ENCODE peak calls at places on chromosomes 6 and 20, in five cellular contexts. One of them, this sample, is unnamed. For H3K27me3, H3K4me1 and H3K9me3, the result is how much of the 10 kb centered on the place peaks cover.

GRCh38 chr6:75481936-75482593 is 11.5 kb downstream of the FILIP1 start:
- DNase-seq in adipocyte: peak
- DNase-seq in uterus: peak
- DNase-seq in adrenal gland: no peak
- DNase-seq in tibial artery: peak
- DNase-seq in this sample: no peak

GRCh38 chr20:62554898-62555641 is 79.3 kb upstream of the GATA5 start:
- DNase-seq in uterus: no peak
- DNase-seq in adrenal gland: no peak
- DNase-seq in tibial artery: no peak
- DNase-seq in adipocyte: no peak
- DNase-seq in this sample: no peak

GRCh38 chr20:15496501-15497039 is 1076.7 kb downstream of the KIF16B start:
- DNase-seq in adrenal gland: no peak
- DNase-seq in adipocyte: no peak
- DNase-seq in tibial artery: no peak
- DNase-seq in uterus: no peak
- DNase-seq in this sample: no peak

GRCh38 chr6:6865601-6866000 is 242.2 kb upstream of the RREB1 start:
- DNase-seq in tibial artery: no peak
- DNase-seq in adrenal gland: no peak
- DNase-seq in adipocyte: no peak
- DNase-seq in uterus: no peak
- DNase-seq in this sample: no peak

GRCh38 chr6:4059115-4059777 is 19.7 kb downstream of the FAM217A start:
- DNase-seq in adrenal gland: no peak
- DNase-seq in tibial artery: no peak
- DNase-seq in adipocyte: peak
- DNase-seq in uterus: no peak
- DNase-seq in this sample: no peak

GRCh38 chr6:79947191-79948173 is at the start of gene ELOVL4:
- DNase-seq in uterus: peak
- DNase-seq in tibial artery: peak
- DNase-seq in adrenal gland: peak
- DNase-seq in adipocyte: peak
- DNase-seq in this sample: no peak

GRCh38 chr6:82273295-82273694 is 25.8 kb upstream of the IBTK start:
- DNase-seq in adipocyte: no peak
- DNase-seq in adrenal gland: no peak
- DNase-seq in uterus: no peak
- DNase-seq in tibial artery: no peak
- DNase-seq in this sample: no peak

GRCh38 chr6:21987501-21987957 is 309.3 kb downstream of the PRL start:
- DNase-seq in adipocyte: peak
- DNase-seq in tibial artery: peak
- DNase-seq in adrenal gland: peak
- DNase-seq in uterus: peak
- DNase-seq in this sample: peak

GRCh38 chr6:87151471-87151785 is 3.9 kb upstream of the ZNF292 start:
- DNase-seq in tibial artery: no peak
- DNase-seq in adrenal gland: no peak
- DNase-seq in adipocyte: no peak
- DNase-seq in uterus: no peak
- DNase-seq in this sample: no peak

GRCh38 chr20:16922834-16923233 is 174.7 kb downstream of the OTOR start:
- DNase-seq in uterus: no peak
- DNase-seq in adrenal gland: no peak
- DNase-seq in adipocyte: peak
- DNase-seq in tibial artery: no peak
- DNase-seq in this sample: no peak

GRCh38 chr6:155078331-155078745 is 83.2 kb downstream of the TIAM2 start:
- DNase-seq in adrenal gland: peak
- DNase-seq in adipocyte: no peak
- DNase-seq in tibial artery: no peak
- DNase-seq in uterus: peak
- DNase-seq in this sample: no peak

GRCh38 chr20:2378893-2379292 is 1.8 kb upstream of the TGM6 start:
- DNase-seq in adrenal gland: no peak
- DNase-seq in adipocyte: no peak
- DNase-seq in uterus: no peak
- DNase-seq in tibial artery: no peak
- DNase-seq in this sample: no peak

GRCh38 chr20:29878777-29879442 is 1378.6 kb upstream of the DEFB115 start:
- DNase-seq in tibial artery: no peak
- DNase-seq in uterus: no peak
- DNase-seq in adrenal gland: no peak
- DNase-seq in adipocyte: no peak
- DNase-seq in this sample: no peak

GRCh38 chr6:133108377-133108776 is 132.8 kb upstream of the EYA4 start:
- DNase-seq in uterus: no peak
- DNase-seq in adipocyte: peak
- DNase-seq in adrenal gland: no peak
- DNase-seq in tibial artery: no peak
- DNase-seq in this sample: no peak

GRCh38 chr20:11394145-11394833 is 523.4 kb upstream of the BTBD3 start:
- DNase-seq in uterus: no peak
- DNase-seq in tibial artery: no peak
- DNase-seq in adrenal gland: no peak
- DNase-seq in adipocyte: peak
- DNase-seq in this sample: no peak

GRCh38 chr20:24469116-24470030 is at the start of gene SYNDIG1:
- DNase-seq in uterus: peak
- DNase-seq in adipocyte: peak
- DNase-seq in adrenal gland: no peak
- DNase-seq in tibial artery: peak
- DNase-seq in this sample: no peak

GRCh38 chr6:15770347-15771143 is 107.7 kb upstream of the DTNBP1 start:
- DNase-seq in adipocyte: peak
- DNase-seq in adrenal gland: peak
- DNase-seq in tibial artery: no peak
- DNase-seq in uterus: no peak
- DNase-seq in this sample: no peak

GRCh38 chr6:17349437-17349836 is 44.0 kb upstream of the CAP2 start:
- DNase-seq in adrenal gland: no peak
- DNase-seq in uterus: no peak
- DNase-seq in tibial artery: no peak
- DNase-seq in adipocyte: peak
- DNase-seq in this sample: no peak

GRCh38 chr6:46234156-46234556 is 63.4 kb upstream of the ENPP5 start:
- DNase-seq in adipocyte: no peak
- DNase-seq in tibial artery: peak
- DNase-seq in adrenal gland: no peak
- DNase-seq in uterus: no peak
- DNase-seq in this sample: no peak

GRCh38 chr6:159062564-159062945 is 17.8 kb upstream of the TAGAP start:
- DNase-seq in tibial artery: no peak
- DNase-seq in adipocyte: no peak
- DNase-seq in adrenal gland: no peak
- DNase-seq in uterus: no peak
- DNase-seq in this sample: no peak

GRCh38 chr6:32298632-32299336 is 72.9 kb downstream of the TSBP1 start:
- DNase-seq in adipocyte: peak
- DNase-seq in uterus: no peak
- DNase-seq in adrenal gland: no peak
- DNase-seq in tibial artery: no peak
- DNase-seq in this sample: no peak

GRCh38 chr6:100446115-100446921 is 18.4 kb downstream of the SIM1 start:
- DNase-seq in uterus: no peak
- DNase-seq in adipocyte: no peak
- DNase-seq in tibial artery: no peak
- DNase-seq in adrenal gland: no peak
- DNase-seq in this sample: no peak

GRCh38 chr6:34115396-34116314 is 30.2 kb downstream of the GRM4 start:
- DNase-seq in uterus: no peak
- DNase-seq in tibial artery: no peak
- DNase-seq in adipocyte: peak
- DNase-seq in adrenal gland: no peak
- DNase-seq in this sample: no peak

GRCh38 chr20:25252686-25253421 is 5.0 kb downstream of the PYGB start:
- DNase-seq in adipocyte: no peak
- DNase-seq in tibial artery: no peak
- DNase-seq in adrenal gland: no peak
- DNase-seq in uterus: no peak
- DNase-seq in this sample: no peak

GRCh38 chr6:15843764-15844163 is 180.9 kb upstream of the DTNBP1 start:
- DNase-seq in tibial artery: no peak
- DNase-seq in adipocyte: no peak
- DNase-seq in adrenal gland: no peak
- DNase-seq in uterus: no peak
- DNase-seq in this sample: no peak

GRCh38 chr6:99761701-99762100 is 155.1 kb downstream of the PRDM13 start:
- DNase-seq in adipocyte: no peak
- DNase-seq in tibial artery: no peak
- DNase-seq in uterus: no peak
- DNase-seq in adrenal gland: no peak
- DNase-seq in this sample: no peak

GRCh38 chr6:42968783-42969182 is 8.2 kb downstream of the GNMT start:
- DNase-seq in adipocyte: no peak
- DNase-seq in uterus: no peak
- DNase-seq in adrenal gland: no peak
- DNase-seq in tibial artery: no peak
- DNase-seq in this sample: no peak
- H3K27me3 ChIP-seq in adipocyte: under half
- H3K27me3 ChIP-seq in uterus: under half
- H3K27me3 ChIP-seq in adrenal gland: under half
- H3K27me3 ChIP-seq in tibial artery: under half
- H3K27me3 ChIP-seq in this sample: under half

DNA sequence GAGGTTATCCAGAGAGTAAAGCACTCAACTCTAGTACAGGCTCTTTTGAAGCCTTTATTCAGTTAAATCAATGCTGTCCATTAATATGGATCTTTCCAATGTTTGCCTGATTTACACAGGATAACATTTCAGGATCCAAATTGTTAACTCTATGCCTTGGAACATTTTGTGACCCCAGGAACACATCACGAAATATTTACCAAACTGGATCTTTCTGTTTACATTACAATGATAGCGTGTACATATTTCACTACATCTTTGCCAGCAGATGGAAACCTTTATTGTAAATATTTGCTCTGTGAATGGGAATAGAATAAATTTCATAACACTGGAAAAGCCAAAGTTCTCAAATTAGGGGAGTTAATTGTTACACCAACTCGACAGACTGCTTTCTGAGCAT is 23.5 kb downstream of the BPIFA2 start:
- DNase-seq in tibial artery: no peak
- DNase-seq in uterus: no peak
- DNase-seq in adrenal gland: no peak
- DNase-seq in adipocyte: no peak
- DNase-seq in this sample: no peak
- H3K4me1 ChIP-seq in tibial artery: under half
- H3K4me1 ChIP-seq in uterus: under half
- H3K4me1 ChIP-seq in adrenal gland: under half
- H3K4me1 ChIP-seq in adipocyte: under half
- H3K4me1 ChIP-seq in this sample: under half

GRCh38 chr6:167394330-167394729 is 69.4 kb downstream of the TTLL2 start:
- DNase-seq in adipocyte: no peak
- DNase-seq in uterus: no peak
- DNase-seq in tibial artery: no peak
- DNase-seq in adrenal gland: no peak
- DNase-seq in this sample: no peak
- H3K9me3 ChIP-seq in adipocyte: under half
- H3K9me3 ChIP-seq in uterus: under half
- H3K9me3 ChIP-seq in tibial artery: under half
- H3K9me3 ChIP-seq in adrenal gland: under half
- H3K9me3 ChIP-seq in this sample: under half

GRCh38 chr6:170296423-170296745 is 5.5 kb upstream of the DLL1 start:
- DNase-seq in adrenal gland: no peak
- DNase-seq in tibial artery: no peak
- DNase-seq in adipocyte: no peak
- DNase-seq in uterus: no peak
- DNase-seq in this sample: no peak

GRCh38 chr6:170297577-170298330 is 6.9 kb upstream of the DLL1 start:
- DNase-seq in tibial artery: no peak
- DNase-seq in adrenal gland: no peak
- DNase-seq in uterus: no peak
- DNase-seq in adipocyte: no peak
- DNase-seq in this sample: no peak

GRCh38 chr6:170298688-170299087 is 7.8 kb upstream of the DLL1 start:
- DNase-seq in uterus: no peak
- DNase-seq in adrenal gland: no peak
- DNase-seq in adipocyte: no peak
- DNase-seq in tibial artery: no peak
- DNase-seq in this sample: no peak

GRCh38 chr6:170295519-170296422 is 4.9 kb upstream of the DLL1 start:
- DNase-seq in tibial artery: no peak
- DNase-seq in adrenal gland: no peak
- DNase-seq in uterus: no peak
- DNase-seq in adipocyte: peak
- DNase-seq in this sample: no peak

GRCh38 chr6:170296746-170297576 is 6.1 kb upstream of the DLL1 start:
- DNase-seq in tibial artery: no peak
- DNase-seq in uterus: no peak
- DNase-seq in adrenal gland: no peak
- DNase-seq in adipocyte: no peak
- DNase-seq in this sample: no peak
- H3K27me3 ChIP-seq in tibial artery: under half
- H3K27me3 ChIP-seq in uterus: under half
- H3K27me3 ChIP-seq in adrenal gland: under half
- H3K27me3 ChIP-seq in adipocyte: under half
- H3K27me3 ChIP-seq in this sample: under half

DNA sequence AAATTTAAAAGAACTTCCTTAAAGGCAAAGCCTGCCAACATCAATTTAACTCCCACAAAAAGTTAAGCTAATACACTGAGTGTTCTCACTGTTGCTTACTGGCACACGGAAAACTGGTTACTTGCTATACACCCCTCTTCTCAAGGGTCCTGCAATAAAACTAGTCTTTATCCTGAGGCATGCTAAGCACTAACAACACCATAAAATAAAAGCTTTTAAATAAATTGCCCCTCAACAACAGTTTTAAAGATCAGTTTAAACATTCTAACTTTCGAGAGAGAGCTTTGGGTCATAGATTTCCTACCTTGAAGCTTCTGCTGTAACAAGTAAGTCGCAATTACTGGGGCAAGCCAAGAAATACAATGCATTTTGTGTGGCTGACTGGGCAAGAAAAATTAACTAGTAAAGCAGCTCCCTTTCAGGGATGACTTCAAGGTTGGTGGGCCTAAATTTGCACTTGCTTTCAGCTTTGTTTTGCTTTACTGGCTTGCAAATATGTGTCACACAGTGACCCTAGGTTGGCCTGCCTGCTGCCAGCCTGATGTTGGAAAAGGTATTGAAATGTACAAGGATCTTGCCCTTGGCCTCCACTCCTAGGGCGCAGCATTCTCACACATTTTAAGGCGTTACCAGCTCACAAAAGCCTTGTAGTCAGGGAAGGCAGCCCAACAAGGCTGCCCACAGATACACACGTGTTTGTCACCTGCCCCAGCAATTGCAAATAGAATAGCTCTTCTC is 4.0 kb upstream of the HEY2 start:
- DNase-seq in adipocyte: no peak
- DNase-seq in tibial artery: no peak
- DNase-seq in adrenal gland: no peak
- DNase-seq in uterus: no peak
- DNase-seq in this sample: no peak
- H3K4me1 ChIP-seq in adipocyte: under half
- H3K4me1 ChIP-seq in tibial artery: under half
- H3K4me1 ChIP-seq in adrenal gland: under half
- H3K4me1 ChIP-seq in uterus: under half
- H3K4me1 ChIP-seq in this sample: under half

GRCh38 chr20:47521059-47521808 is 19.5 kb downstream of the NCOA3 start:
- DNase-seq in tibial artery: no peak
- DNase-seq in uterus: no peak
- DNase-seq in adipocyte: no peak
- DNase-seq in adrenal gland: no peak
- DNase-seq in this sample: no peak
- H3K9me3 ChIP-seq in tibial artery: under half
- H3K9me3 ChIP-seq in uterus: under half
- H3K9me3 ChIP-seq in adipocyte: under half
- H3K9me3 ChIP-seq in adrenal gland: under half
- H3K9me3 ChIP-seq in this sample: under half

GRCh38 chr20:40683894-40684268 is 5.2 kb downstream of the MAFB start:
- DNase-seq in adrenal gland: no peak
- DNase-seq in uterus: no peak
- DNase-seq in adipocyte: no peak
- DNase-seq in tibial artery: no peak
- DNase-seq in this sample: no peak
- H3K27me3 ChIP-seq in adrenal gland: under half
- H3K27me3 ChIP-seq in uterus: under half
- H3K27me3 ChIP-seq in adipocyte: under half
- H3K27me3 ChIP-seq in tibial artery: under half
- H3K27me3 ChIP-seq in this sample: under half

This sample was measured in lung.